ENCODE peak calls at places on chromosomes 1 and 21, in seven cellular contexts. One of them, this sample, is unnamed.

GRCh38 chr1:111212634-111213335 is 12.3 kb upstream of the DENND2D start:
- DNase-seq in GM12865: no peak
- DNase-seq in stimulated activated CD4-positive, alpha-beta T cell treated with anti-CD3 and anti-CD28 coated beads, Interleukin-4, amount 100 ng/mL, for 24 hours: no peak
- DNase-seq in islet precursor cell: no peak
- DNase-seq in HEK293T: no peak
- DNase-seq in fibroblast of the conjunctiva: no peak
- DNase-seq in activated CD4-positive, alpha-beta T cell treated with anti-CD3 and anti-CD28 coated beads, Interleukin-2, amount 50 U/mL, for 24 hours: no peak
- DNase-seq in this sample: no peak

GRCh38 chr21:38380391-38381137 is 117.7 kb downstream of the ERG start:
- DNase-seq in HEK293T: no peak
- DNase-seq in activated CD4-positive, alpha-beta T cell treated with anti-CD3 and anti-CD28 coated beads, Interleukin-2, amount 50 U/mL, for 24 hours: no peak
- DNase-seq in GM12865: no peak
- DNase-seq in stimulated activated CD4-positive, alpha-beta T cell treated with anti-CD3 and anti-CD28 coated beads, Interleukin-4, amount 100 ng/mL, for 24 hours: no peak
- DNase-seq in fibroblast of the conjunctiva: no peak
- DNase-seq in islet precursor cell: no peak
- DNase-seq in this sample: no peak

GRCh38 chr1:201763439-201764140 is 65.4 kb upstream of the IPO9 start:
- DNase-seq in stimulated activated CD4-positive, alpha-beta T cell treated with anti-CD3 and anti-CD28 coated beads, Interleukin-4, amount 100 ng/mL, for 24 hours: no peak
- DNase-seq in activated CD4-positive, alpha-beta T cell treated with anti-CD3 and anti-CD28 coated beads, Interleukin-2, amount 50 U/mL, for 24 hours: no peak
- DNase-seq in HEK293T: no peak
- DNase-seq in GM12865: no peak
- DNase-seq in islet precursor cell: no peak
- DNase-seq in fibroblast of the conjunctiva: no peak
- DNase-seq in this sample: no peak

GRCh38 chr1:181551249-181551648 is 67.9 kb downstream of the CACNA1E start:
- DNase-seq in stimulated activated CD4-positive, alpha-beta T cell treated with anti-CD3 and anti-CD28 coated beads, Interleukin-4, amount 100 ng/mL, for 24 hours: no peak
- DNase-seq in islet precursor cell: no peak
- DNase-seq in GM12865: no peak
- DNase-seq in fibroblast of the conjunctiva: no peak
- DNase-seq in activated CD4-positive, alpha-beta T cell treated with anti-CD3 and anti-CD28 coated beads, Interleukin-2, amount 50 U/mL, for 24 hours: no peak
- DNase-seq in HEK293T: no peak
- DNase-seq in this sample: no peak

GRCh38 chr1:213982814-213983588 is 4.8 kb upstream of the PROX1 start:
- DNase-seq in HEK293T: peak
- DNase-seq in GM12865: no peak
- DNase-seq in stimulated activated CD4-positive, alpha-beta T cell treated with anti-CD3 and anti-CD28 coated beads, Interleukin-4, amount 100 ng/mL, for 24 hours: no peak
- DNase-seq in fibroblast of the conjunctiva: no peak
- DNase-seq in activated CD4-positive, alpha-beta T cell treated with anti-CD3 and anti-CD28 coated beads, Interleukin-2, amount 50 U/mL, for 24 hours: no peak
- DNase-seq in islet precursor cell: peak
- DNase-seq in this sample: no peak

GRCh38 chr1:25523512-25523911 is 19.9 kb upstream of the LDLRAP1 start:
- DNase-seq in islet precursor cell: no peak
- DNase-seq in HEK293T: no peak
- DNase-seq in activated CD4-positive, alpha-beta T cell treated with anti-CD3 and anti-CD28 coated beads, Interleukin-2, amount 50 U/mL, for 24 hours: no peak
- DNase-seq in fibroblast of the conjunctiva: no peak
- DNase-seq in GM12865: peak
- DNase-seq in stimulated activated CD4-positive, alpha-beta T cell treated with anti-CD3 and anti-CD28 coated beads, Interleukin-4, amount 100 ng/mL, for 24 hours: no peak
- DNase-seq in this sample: no peak

GRCh38 chr1:33321178-33321577 is 280 bp upstream of the A3GALT2 start:
- DNase-seq in activated CD4-positive, alpha-beta T cell treated with anti-CD3 and anti-CD28 coated beads, Interleukin-2, amount 50 U/mL, for 24 hours: no peak
- DNase-seq in islet precursor cell: no peak
- DNase-seq in GM12865: no peak
- DNase-seq in stimulated activated CD4-positive, alpha-beta T cell treated with anti-CD3 and anti-CD28 coated beads, Interleukin-4, amount 100 ng/mL, for 24 hours: no peak
- DNase-seq in HEK293T: no peak
- DNase-seq in fibroblast of the conjunctiva: no peak
- DNase-seq in this sample: no peak

GRCh38 chr1:155010211-155010918 is 7.8 kb downstream of the ZBTB7B start:
- DNase-seq in fibroblast of the conjunctiva: no peak
- DNase-seq in GM12865: no peak
- DNase-seq in activated CD4-positive, alpha-beta T cell treated with anti-CD3 and anti-CD28 coated beads, Interleukin-2, amount 50 U/mL, for 24 hours: no peak
- DNase-seq in HEK293T: no peak
- DNase-seq in islet precursor cell: no peak
- DNase-seq in stimulated activated CD4-positive, alpha-beta T cell treated with anti-CD3 and anti-CD28 coated beads, Interleukin-4, amount 100 ng/mL, for 24 hours: peak
- DNase-seq in this sample: no peak

GRCh38 chr1:237684236-237684635 is 206.5 kb downstream of the ZP4 start:
- DNase-seq in GM12865: no peak
- DNase-seq in activated CD4-positive, alpha-beta T cell treated with anti-CD3 and anti-CD28 coated beads, Interleukin-2, amount 50 U/mL, for 24 hours: no peak
- DNase-seq in HEK293T: no peak
- DNase-seq in islet precursor cell: no peak
- DNase-seq in stimulated activated CD4-positive, alpha-beta T cell treated with anti-CD3 and anti-CD28 coated beads, Interleukin-4, amount 100 ng/mL, for 24 hours: no peak
- DNase-seq in fibroblast of the conjunctiva: no peak
- DNase-seq in this sample: no peak

GRCh38 chr1:187689137-187689536 is 860.4 kb downstream of the PLA2G4A start:
- DNase-seq in GM12865: no peak
- DNase-seq in fibroblast of the conjunctiva: peak
- DNase-seq in stimulated activated CD4-positive, alpha-beta T cell treated with anti-CD3 and anti-CD28 coated beads, Interleukin-4, amount 100 ng/mL, for 24 hours: no peak
- DNase-seq in islet precursor cell: no peak
- DNase-seq in HEK293T: no peak
- DNase-seq in activated CD4-positive, alpha-beta T cell treated with anti-CD3 and anti-CD28 coated beads, Interleukin-2, amount 50 U/mL, for 24 hours: no peak
- DNase-seq in this sample: no peak

GRCh38 chr21:45517249-45518065 is 24.8 kb downstream of the SLC19A1 start:
- DNase-seq in GM12865: peak
- DNase-seq in islet precursor cell: peak
- DNase-seq in activated CD4-positive, alpha-beta T cell treated with anti-CD3 and anti-CD28 coated beads, Interleukin-2, amount 50 U/mL, for 24 hours: no peak
- DNase-seq in stimulated activated CD4-positive, alpha-beta T cell treated with anti-CD3 and anti-CD28 coated beads, Interleukin-4, amount 100 ng/mL, for 24 hours: no peak
- DNase-seq in fibroblast of the conjunctiva: no peak
- DNase-seq in HEK293T: no peak
- DNase-seq in this sample: no peak

GRCh38 chr1:228339059-228339704 is 67.5 kb downstream of the TRIM11 start:
- DNase-seq in islet precursor cell: peak
- DNase-seq in GM12865: no peak
- DNase-seq in fibroblast of the conjunctiva: no peak
- DNase-seq in stimulated activated CD4-positive, alpha-beta T cell treated with anti-CD3 and anti-CD28 coated beads, Interleukin-4, amount 100 ng/mL, for 24 hours: no peak
- DNase-seq in HEK293T: no peak
- DNase-seq in activated CD4-positive, alpha-beta T cell treated with anti-CD3 and anti-CD28 coated beads, Interleukin-2, amount 50 U/mL, for 24 hours: no peak
- DNase-seq in this sample: no peak

GRCh38 chr21:32131960-32132359 is 146.9 kb downstream of the MIS18A start:
- DNase-seq in HEK293T: no peak
- DNase-seq in islet precursor cell: peak
- DNase-seq in activated CD4-positive, alpha-beta T cell treated with anti-CD3 and anti-CD28 coated beads, Interleukin-2, amount 50 U/mL, for 24 hours: no peak
- DNase-seq in fibroblast of the conjunctiva: no peak
- DNase-seq in GM12865: peak
- DNase-seq in stimulated activated CD4-positive, alpha-beta T cell treated with anti-CD3 and anti-CD28 coated beads, Interleukin-4, amount 100 ng/mL, for 24 hours: no peak
- DNase-seq in this sample: no peak

GRCh38 chr1:37482004-37482785 is 7.8 kb downstream of the ZC3H12A start:
- DNase-seq in HEK293T: no peak
- DNase-seq in GM12865: no peak
- DNase-seq in fibroblast of the conjunctiva: no peak
- DNase-seq in activated CD4-positive, alpha-beta T cell treated with anti-CD3 and anti-CD28 coated beads, Interleukin-2, amount 50 U/mL, for 24 hours: no peak
- DNase-seq in islet precursor cell: no peak
- DNase-seq in stimulated activated CD4-positive, alpha-beta T cell treated with anti-CD3 and anti-CD28 coated beads, Interleukin-4, amount 100 ng/mL, for 24 hours: no peak
- DNase-seq in this sample: no peak

GRCh38 chr1:226664413-226665101 is 74.5 kb downstream of the ITPKB start:
- DNase-seq in stimulated activated CD4-positive, alpha-beta T cell treated with anti-CD3 and anti-CD28 coated beads, Interleukin-4, amount 100 ng/mL, for 24 hours: no peak
- DNase-seq in GM12865: no peak
- DNase-seq in activated CD4-positive, alpha-beta T cell treated with anti-CD3 and anti-CD28 coated beads, Interleukin-2, amount 50 U/mL, for 24 hours: no peak
- DNase-seq in fibroblast of the conjunctiva: peak
- DNase-seq in HEK293T: no peak
- DNase-seq in islet precursor cell: peak
- DNase-seq in this sample: peak

GRCh38 chr1:231420959-231421615 is 1.0 kb downstream of the EGLN1 start:
- DNase-seq in HEK293T: peak
- DNase-seq in fibroblast of the conjunctiva: no peak
- DNase-seq in islet precursor cell: peak
- DNase-seq in activated CD4-positive, alpha-beta T cell treated with anti-CD3 and anti-CD28 coated beads, Interleukin-2, amount 50 U/mL, for 24 hours: peak
- DNase-seq in GM12865: peak
- DNase-seq in stimulated activated CD4-positive, alpha-beta T cell treated with anti-CD3 and anti-CD28 coated beads, Interleukin-4, amount 100 ng/mL, for 24 hours: peak
- DNase-seq in this sample: no peak

GRCh38 chr1:92870591-92870990 is 38.8 kb downstream of the RPL5 start:
- DNase-seq in HEK293T: no peak
- DNase-seq in activated CD4-positive, alpha-beta T cell treated with anti-CD3 and anti-CD28 coated beads, Interleukin-2, amount 50 U/mL, for 24 hours: no peak
- DNase-seq in islet precursor cell: no peak
- DNase-seq in GM12865: no peak
- DNase-seq in fibroblast of the conjunctiva: no peak
- DNase-seq in stimulated activated CD4-positive, alpha-beta T cell treated with anti-CD3 and anti-CD28 coated beads, Interleukin-4, amount 100 ng/mL, for 24 hours: no peak
- DNase-seq in this sample: no peak

GRCh38 chr1:66542314-66542713 is 8.4 kb downstream of the SGIP1 start:
- DNase-seq in GM12865: no peak
- DNase-seq in activated CD4-positive, alpha-beta T cell treated with anti-CD3 and anti-CD28 coated beads, Interleukin-2, amount 50 U/mL, for 24 hours: no peak
- DNase-seq in stimulated activated CD4-positive, alpha-beta T cell treated with anti-CD3 and anti-CD28 coated beads, Interleukin-4, amount 100 ng/mL, for 24 hours: no peak
- DNase-seq in HEK293T: no peak
- DNase-seq in fibroblast of the conjunctiva: no peak
- DNase-seq in islet precursor cell: no peak
- DNase-seq in this sample: no peak

GRCh38 chr1:7436056-7437005 is 334.8 kb upstream of the VAMP3 start:
- DNase-seq in GM12865: no peak
- DNase-seq in stimulated activated CD4-positive, alpha-beta T cell treated with anti-CD3 and anti-CD28 coated beads, Interleukin-4, amount 100 ng/mL, for 24 hours: no peak
- DNase-seq in activated CD4-positive, alpha-beta T cell treated with anti-CD3 and anti-CD28 coated beads, Interleukin-2, amount 50 U/mL, for 24 hours: no peak
- DNase-seq in islet precursor cell: no peak
- DNase-seq in HEK293T: no peak
- DNase-seq in fibroblast of the conjunctiva: no peak
- DNase-seq in this sample: no peak

GRCh38 chr1:61605607-61606321 is 119.2 kb downstream of the TM2D1 start:
- DNase-seq in fibroblast of the conjunctiva: no peak
- DNase-seq in HEK293T: no peak
- DNase-seq in stimulated activated CD4-positive, alpha-beta T cell treated with anti-CD3 and anti-CD28 coated beads, Interleukin-4, amount 100 ng/mL, for 24 hours: no peak
- DNase-seq in GM12865: no peak
- DNase-seq in activated CD4-positive, alpha-beta T cell treated with anti-CD3 and anti-CD28 coated beads, Interleukin-2, amount 50 U/mL, for 24 hours: no peak
- DNase-seq in islet precursor cell: no peak
- DNase-seq in this sample: no peak

GRCh38 chr1:223834660-223835263 is 11.0 kb downstream of the TP53BP2 start:
- DNase-seq in stimulated activated CD4-positive, alpha-beta T cell treated with anti-CD3 and anti-CD28 coated beads, Interleukin-4, amount 100 ng/mL, for 24 hours: peak
- DNase-seq in fibroblast of the conjunctiva: no peak
- DNase-seq in HEK293T: no peak
- DNase-seq in activated CD4-positive, alpha-beta T cell treated with anti-CD3 and anti-CD28 coated beads, Interleukin-2, amount 50 U/mL, for 24 hours: no peak
- DNase-seq in islet precursor cell: no peak
- DNase-seq in GM12865: no peak
- DNase-seq in this sample: no peak

GRCh38 chr1:102174259-102174863 is 177.6 kb upstream of the OLFM3 start:
- DNase-seq in islet precursor cell: peak
- DNase-seq in fibroblast of the conjunctiva: no peak
- DNase-seq in stimulated activated CD4-positive, alpha-beta T cell treated with anti-CD3 and anti-CD28 coated beads, Interleukin-4, amount 100 ng/mL, for 24 hours: no peak
- DNase-seq in HEK293T: peak
- DNase-seq in GM12865: peak
- DNase-seq in activated CD4-positive, alpha-beta T cell treated with anti-CD3 and anti-CD28 coated beads, Interleukin-2, amount 50 U/mL, for 24 hours: no peak
- DNase-seq in this sample: no peak

GRCh38 chr1:222288056-222288455 is 259.8 kb downstream of the HHIPL2 start:
- DNase-seq in islet precursor cell: peak
- DNase-seq in HEK293T: no peak
- DNase-seq in GM12865: no peak
- DNase-seq in stimulated activated CD4-positive, alpha-beta T cell treated with anti-CD3 and anti-CD28 coated beads, Interleukin-4, amount 100 ng/mL, for 24 hours: no peak
- DNase-seq in fibroblast of the conjunctiva: peak
- DNase-seq in activated CD4-positive, alpha-beta T cell treated with anti-CD3 and anti-CD28 coated beads, Interleukin-2, amount 50 U/mL, for 24 hours: no peak
- DNase-seq in this sample: peak

GRCh38 chr1:53656916-53657170 is 82.1 kb downstream of the GLIS1 start:
- DNase-seq in activated CD4-positive, alpha-beta T cell treated with anti-CD3 and anti-CD28 coated beads, Interleukin-2, amount 50 U/mL, for 24 hours: no peak
- DNase-seq in fibroblast of the conjunctiva: no peak
- DNase-seq in stimulated activated CD4-positive, alpha-beta T cell treated with anti-CD3 and anti-CD28 coated beads, Interleukin-4, amount 100 ng/mL, for 24 hours: no peak
- DNase-seq in GM12865: no peak
- DNase-seq in islet precursor cell: no peak
- DNase-seq in HEK293T: no peak
- DNase-seq in this sample: no peak

GRCh38 chr1:62508187-62508758 is 71.4 kb downstream of the USP1 start:
- DNase-seq in islet precursor cell: no peak
- DNase-seq in stimulated activated CD4-positive, alpha-beta T cell treated with anti-CD3 and anti-CD28 coated beads, Interleukin-4, amount 100 ng/mL, for 24 hours: no peak
- DNase-seq in activated CD4-positive, alpha-beta T cell treated with anti-CD3 and anti-CD28 coated beads, Interleukin-2, amount 50 U/mL, for 24 hours: no peak
- DNase-seq in HEK293T: peak
- DNase-seq in fibroblast of the conjunctiva: peak
- DNase-seq in GM12865: peak
- DNase-seq in this sample: no peak

GRCh38 chr21:45588086-45588825 is 46.0 kb upstream of the SLC19A1 start:
- DNase-seq in stimulated activated CD4-positive, alpha-beta T cell treated with anti-CD3 and anti-CD28 coated beads, Interleukin-4, amount 100 ng/mL, for 24 hours: no peak
- DNase-seq in islet precursor cell: peak
- DNase-seq in fibroblast of the conjunctiva: no peak
- DNase-seq in activated CD4-positive, alpha-beta T cell treated with anti-CD3 and anti-CD28 coated beads, Interleukin-2, amount 50 U/mL, for 24 hours: no peak
- DNase-seq in GM12865: no peak
- DNase-seq in HEK293T: no peak
- DNase-seq in this sample: no peak

GRCh38 chr1:206672844-206673758 is 11.6 kb upstream of the MAPKAPK2 start:
- DNase-seq in stimulated activated CD4-positive, alpha-beta T cell treated with anti-CD3 and anti-CD28 coated beads, Interleukin-4, amount 100 ng/mL, for 24 hours: no peak
- DNase-seq in islet precursor cell: no peak
- DNase-seq in fibroblast of the conjunctiva: no peak
- DNase-seq in activated CD4-positive, alpha-beta T cell treated with anti-CD3 and anti-CD28 coated beads, Interleukin-2, amount 50 U/mL, for 24 hours: no peak
- DNase-seq in GM12865: peak
- DNase-seq in HEK293T: no peak
- DNase-seq in this sample: no peak

GRCh38 chr1:153352523-153352922 is 3.9 kb upstream of the PGLYRP4 start:
- DNase-seq in fibroblast of the conjunctiva: peak
- DNase-seq in GM12865: peak
- DNase-seq in activated CD4-positive, alpha-beta T cell treated with anti-CD3 and anti-CD28 coated beads, Interleukin-2, amount 50 U/mL, for 24 hours: peak
- DNase-seq in HEK293T: peak
- DNase-seq in islet precursor cell: peak
- DNase-seq in stimulated activated CD4-positive, alpha-beta T cell treated with anti-CD3 and anti-CD28 coated beads, Interleukin-4, amount 100 ng/mL, for 24 hours: peak
- DNase-seq in this sample: peak

GRCh38 chr1:159469921-159470595 is 30.5 kb downstream of the OR10J1 start:
- DNase-seq in activated CD4-positive, alpha-beta T cell treated with anti-CD3 and anti-CD28 coated beads, Interleukin-2, amount 50 U/mL, for 24 hours: no peak
- DNase-seq in fibroblast of the conjunctiva: no peak
- DNase-seq in GM12865: no peak
- DNase-seq in stimulated activated CD4-positive, alpha-beta T cell treated with anti-CD3 and anti-CD28 coated beads, Interleukin-4, amount 100 ng/mL, for 24 hours: no peak
- DNase-seq in HEK293T: no peak
- DNase-seq in islet precursor cell: no peak
- DNase-seq in this sample: no peak

GRCh38 chr1:17630048-17630830 is 90.7 kb downstream of the ARHGEF10L start:
- DNase-seq in GM12865: no peak
- DNase-seq in fibroblast of the conjunctiva: peak
- DNase-seq in stimulated activated CD4-positive, alpha-beta T cell treated with anti-CD3 and anti-CD28 coated beads, Interleukin-4, amount 100 ng/mL, for 24 hours: no peak
- DNase-seq in activated CD4-positive, alpha-beta T cell treated with anti-CD3 and anti-CD28 coated beads, Interleukin-2, amount 50 U/mL, for 24 hours: no peak
- DNase-seq in islet precursor cell: no peak
- DNase-seq in HEK293T: no peak
- DNase-seq in this sample: no peak

GRCh38 chr1:29136463-29136915 is 12.8 kb upstream of the TMEM200B start:
- DNase-seq in activated CD4-positive, alpha-beta T cell treated with anti-CD3 and anti-CD28 coated beads, Interleukin-2, amount 50 U/mL, for 24 hours: no peak
- DNase-seq in HEK293T: peak
- DNase-seq in islet precursor cell: peak
- DNase-seq in stimulated activated CD4-positive, alpha-beta T cell treated with anti-CD3 and anti-CD28 coated beads, Interleukin-4, amount 100 ng/mL, for 24 hours: no peak
- DNase-seq in GM12865: no peak
- DNase-seq in fibroblast of the conjunctiva: no peak
- DNase-seq in this sample: no peak

GRCh38 chr1:208595745-208596144 is 351.6 kb upstream of the PLXNA2 start:
- DNase-seq in HEK293T: no peak
- DNase-seq in stimulated activated CD4-positive, alpha-beta T cell treated with anti-CD3 and anti-CD28 coated beads, Interleukin-4, amount 100 ng/mL, for 24 hours: no peak
- DNase-seq in fibroblast of the conjunctiva: peak
- DNase-seq in islet precursor cell: peak
- DNase-seq in activated CD4-positive, alpha-beta T cell treated with anti-CD3 and anti-CD28 coated beads, Interleukin-2, amount 50 U/mL, for 24 hours: no peak
- DNase-seq in GM12865: no peak
- DNase-seq in this sample: peak

GRCh38 chr1:210373628-210373877 is 44.9 kb downstream of the HHAT start:
- DNase-seq in stimulated activated CD4-positive, alpha-beta T cell treated with anti-CD3 and anti-CD28 coated beads, Interleukin-4, amount 100 ng/mL, for 24 hours: peak
- DNase-seq in islet precursor cell: peak
- DNase-seq in fibroblast of the conjunctiva: no peak
- DNase-seq in activated CD4-positive, alpha-beta T cell treated with anti-CD3 and anti-CD28 coated beads, Interleukin-2, amount 50 U/mL, for 24 hours: peak
- DNase-seq in GM12865: no peak
- DNase-seq in HEK293T: no peak
- DNase-seq in this sample: no peak

GRCh38 chr21:36966066-36966845 is at the start of gene HLCS:
- DNase-seq in stimulated activated CD4-positive, alpha-beta T cell treated with anti-CD3 and anti-CD28 coated beads, Interleukin-4, amount 100 ng/mL, for 24 hours: peak
- DNase-seq in HEK293T: peak
- DNase-seq in fibroblast of the conjunctiva: no peak
- DNase-seq in activated CD4-positive, alpha-beta T cell treated with anti-CD3 and anti-CD28 coated beads, Interleukin-2, amount 50 U/mL, for 24 hours: peak
- DNase-seq in GM12865: peak
- DNase-seq in islet precursor cell: peak
- DNase-seq in this sample: peak

GRCh38 chr1:51624851-51625250 is 8.0 kb downstream of the OSBPL9 start:
- DNase-seq in activated CD4-positive, alpha-beta T cell treated with anti-CD3 and anti-CD28 coated beads, Interleukin-2, amount 50 U/mL, for 24 hours: no peak
- DNase-seq in stimulated activated CD4-positive, alpha-beta T cell treated with anti-CD3 and anti-CD28 coated beads, Interleukin-4, amount 100 ng/mL, for 24 hours: no peak
- DNase-seq in HEK293T: no peak
- DNase-seq in fibroblast of the conjunctiva: no peak
- DNase-seq in GM12865: no peak
- DNase-seq in islet precursor cell: no peak
- DNase-seq in this sample: no peak

GRCh38 chr1:235018161-235018560 is 110.5 kb downstream of the TOMM20 start:
- DNase-seq in stimulated activated CD4-positive, alpha-beta T cell treated with anti-CD3 and anti-CD28 coated beads, Interleukin-4, amount 100 ng/mL, for 24 hours: no peak
- DNase-seq in fibroblast of the conjunctiva: peak
- DNase-seq in HEK293T: no peak
- DNase-seq in activated CD4-positive, alpha-beta T cell treated with anti-CD3 and anti-CD28 coated beads, Interleukin-2, amount 50 U/mL, for 24 hours: no peak
- DNase-seq in GM12865: no peak
- DNase-seq in islet precursor cell: peak
- DNase-seq in this sample: peak

GRCh38 chr1:94702440-94702810 is 117.7 kb upstream of the SLC44A3 start:
- DNase-seq in HEK293T: no peak
- DNase-seq in islet precursor cell: no peak
- DNase-seq in stimulated activated CD4-positive, alpha-beta T cell treated with anti-CD3 and anti-CD28 coated beads, Interleukin-4, amount 100 ng/mL, for 24 hours: no peak
- DNase-seq in activated CD4-positive, alpha-beta T cell treated with anti-CD3 and anti-CD28 coated beads, Interleukin-2, amount 50 U/mL, for 24 hours: no peak
- DNase-seq in GM12865: no peak
- DNase-seq in fibroblast of the conjunctiva: peak
- DNase-seq in this sample: no peak

GRCh38 chr21:45128613-45129226 is 54.3 kb downstream of the ADARB1 start:
- DNase-seq in GM12865: peak
- DNase-seq in HEK293T: peak
- DNase-seq in stimulated activated CD4-positive, alpha-beta T cell treated with anti-CD3 and anti-CD28 coated beads, Interleukin-4, amount 100 ng/mL, for 24 hours: peak
- DNase-seq in islet precursor cell: peak
- DNase-seq in activated CD4-positive, alpha-beta T cell treated with anti-CD3 and anti-CD28 coated beads, Interleukin-2, amount 50 U/mL, for 24 hours: peak
- DNase-seq in fibroblast of the conjunctiva: peak
- DNase-seq in this sample: peak